ENCODE peak calls at places on chromosomes 12 and 14, in seven cellular contexts. O is PC-9, S is breast epithelium, A is GM23248, Y is neuronal stem cell, I is Panc1, K is uterus. Q is an unnamed sample.

GRCh38 chr14:61470261-61470953 is 149.0 kb downstream of the PRKCH start:
- DNase-seq in O (peak), I (no peak), Y (peak), K (no peak), S (no peak), A (peak), Q (no peak)

GRCh38 chr14:29721586-29721985 is 206.1 kb downstream of the PRKD1 start:
- DNase-seq in S (no peak), A (no peak), Y (no peak), K (no peak), O (no peak), I (no peak), Q (no peak)

GRCh38 chr14:68181395-68182326 is 362.1 kb downstream of the RAD51B start:
- DNase-seq in A (peak), S (no peak), Y (no peak), O (peak), I (no peak), K (no peak), Q (no peak)

GRCh38 chr12:25328082-25328712 is 77.5 kb upstream of the KRAS start:
- DNase-seq in I (no peak), A (peak), O (no peak), S (no peak), Y (no peak), K (no peak), Q (no peak)

GRCh38 chr12:102095677-102096263 is 24.1 kb downstream of the NUP37 start:
- DNase-seq in I (no peak), O (peak), Y (no peak), K (no peak), A (peak), S (no peak), Q (no peak)

GRCh38 chr14:101707863-101708620 is 53.5 kb upstream of the PPP2R5C start:
- DNase-seq in K (no peak), O (peak), Y (no peak), A (no peak), I (no peak), S (peak), Q (peak)

GRCh38 chr14:25259470-25259869 is 209.5 kb upstream of the STXBP6 start:
- DNase-seq in S (no peak), O (no peak), Y (no peak), A (no peak), I (no peak), K (no peak), Q (no peak)

GRCh38 chr12:42588981-42589464 is 523 bp downstream of the PRICKLE1 start:
- DNase-seq in K (peak), Y (peak), O (no peak), S (no peak), A (peak), I (no peak), Q (no peak)

GRCh38 chr12:90953956-90954421 is 987 bp downstream of the CCER1 start:
- DNase-seq in O (no peak), K (no peak), S (no peak), A (no peak), Y (no peak), I (no peak), Q (no peak)

GRCh38 chr12:70393787-70394519 is 27.9 kb downstream of the KCNMB4 start:
- DNase-seq in Y (no peak), O (peak), S (no peak), I (no peak), K (no peak), A (peak), Q (no peak)

GRCh38 chr14:75525969-75526368 is 3.7 kb downstream of the BATF start:
- DNase-seq in O (no peak), S (no peak), A (no peak), K (no peak), I (no peak), Y (no peak), Q (no peak)
- H3K4me3 ChIP-seq in O (no peak), S (no peak), A (no peak), K (no peak), I (no peak), Y (no peak), Q (no peak)

DNA sequence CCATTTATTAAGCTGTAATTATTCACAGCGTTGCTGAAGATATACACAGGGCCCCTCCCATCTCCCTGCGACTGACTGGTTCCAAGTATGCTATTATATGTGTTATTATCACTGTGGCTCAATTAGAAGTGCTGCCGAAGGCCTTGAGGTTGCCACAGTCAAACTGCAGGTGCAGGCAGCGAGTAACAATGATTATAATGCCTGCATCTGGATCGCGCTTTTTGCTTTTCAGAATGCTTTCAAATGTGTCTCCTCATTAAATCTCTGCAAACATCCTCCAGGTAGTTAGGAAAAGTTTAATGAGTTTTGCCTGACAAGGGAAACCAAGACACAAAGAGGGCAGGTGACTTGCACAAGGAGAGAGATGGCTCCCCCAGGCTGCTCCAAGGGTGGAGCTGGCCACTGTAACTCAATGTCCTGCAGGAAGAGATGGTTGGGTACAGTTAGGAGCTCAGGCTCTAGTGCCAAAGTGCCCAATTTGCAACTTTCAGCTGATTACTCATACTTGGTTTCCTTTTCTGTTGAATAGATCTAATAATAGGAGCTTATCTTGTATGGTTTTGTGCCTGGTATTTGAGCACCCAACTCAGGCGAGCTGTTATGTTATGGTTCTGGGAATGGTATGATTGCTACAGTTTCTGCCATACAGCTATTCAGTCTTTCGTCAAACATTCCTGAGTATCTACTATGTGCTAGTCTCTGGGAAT is 1.7 kb upstream of the SYNE3 start:
- DNase-seq in I (no peak), S (no peak), O (no peak), A (peak), K (no peak), Y (no peak), Q (no peak)
- H3K4me3 ChIP-seq in I (no peak), S (no peak), O (no peak), A (no peak), K (no peak), Y (no peak), Q (no peak)

GRCh38 chr14:24234095-24235020 is 1.6 kb downstream of the GMPR2 start:
- DNase-seq in S (no peak), I (no peak), K (no peak), Y (no peak), O (no peak), A (no peak), Q (no peak)
- H3K4me3 ChIP-seq in S (no peak), I (no peak), K (no peak), Y (no peak), O (no peak), A (peak), Q (no peak)

GRCh38 chr12:3117628-3118027 is 40.4 kb downstream of the TSPAN9 start:
- DNase-seq in O (peak), K (no peak), S (no peak), A (peak), Y (no peak), I (no peak), Q (no peak)
- H3K4me3 ChIP-seq in O (no peak), K (no peak), S (no peak), A (no peak), Y (no peak), I (no peak), Q (no peak)

DNA sequence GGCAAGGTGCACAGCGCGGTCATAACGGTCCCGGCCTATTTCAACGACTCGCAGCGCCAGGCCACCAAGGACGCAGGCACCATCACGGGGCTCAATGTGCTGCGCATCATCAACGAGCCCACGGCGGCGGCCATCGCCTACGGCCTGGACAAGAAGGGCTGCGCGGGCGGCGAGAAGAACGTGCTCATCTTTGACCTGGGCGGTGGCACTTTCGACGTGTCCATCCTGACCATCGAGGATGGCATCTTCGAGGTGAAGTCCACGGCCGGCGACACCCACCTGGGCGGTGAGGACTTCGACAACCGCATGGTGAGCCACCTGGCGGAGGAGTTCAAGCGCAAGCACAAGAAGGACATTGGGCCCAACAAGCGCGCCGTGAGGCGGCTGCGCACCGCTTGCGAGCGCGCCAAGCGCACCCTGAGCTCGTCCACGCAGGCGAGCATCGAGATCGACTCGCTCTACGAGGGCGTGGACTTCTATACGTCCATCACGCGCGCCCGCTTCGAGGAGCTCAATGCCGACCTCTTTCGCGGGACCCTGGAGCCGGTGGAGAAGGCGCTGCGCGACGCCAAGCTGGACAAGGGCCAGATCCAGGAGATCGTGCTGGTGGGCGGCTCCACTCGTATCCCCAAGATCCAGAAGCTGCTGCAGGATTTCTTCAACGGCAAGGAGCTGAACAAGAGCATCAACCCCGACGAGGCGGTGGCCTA is 875 bp downstream of the HSPA2 start:
- DNase-seq in Y (no peak), S (no peak), I (no peak), O (no peak), A (peak), K (peak), Q (peak)
- H3K4me3 ChIP-seq in Y (no peak), S (peak), I (no peak), O (no peak), A (peak), K (peak), Q (peak)

GRCh38 chr12:8034802-8035201 is 2.3 kb downstream of the FOXJ2 start:
- DNase-seq in K (no peak), A (peak), I (no peak), Y (no peak), O (peak), S (no peak), Q (no peak)
- H3K4me3 ChIP-seq in K (peak), A (peak), I (no peak), Y (no peak), O (peak), S (peak), Q (no peak)